ENCODE peak calls at places on chromosomes 12 and 14, in four cellular contexts. One of them, this sample, is unnamed.
A peak's percentile ranks its signal among the peaks of the same experiment; 100 is the strongest.

GRCh38 chr14:26199096-26199495 is 398.7 kb downstream of the NOVA1 start:
- DNase-seq in astrocyte of the spinal cord: no peak
- DNase-seq in thoracic aorta: no peak
- DNase-seq in amniotic stem cell: no peak
- DNase-seq in this sample: no peak

GRCh38 chr12:132446535-132447326 is 43.2 kb upstream of the FBRSL1 start:
- DNase-seq in astrocyte of the spinal cord: no peak
- DNase-seq in thoracic aorta: no peak
- DNase-seq in amniotic stem cell: no peak
- DNase-seq in this sample: no peak

GRCh38 chr12:53062977-53063707 is 13.3 kb downstream of the TNS2 start:
- DNase-seq in astrocyte of the spinal cord: no peak
- DNase-seq in thoracic aorta: no peak
- DNase-seq in amniotic stem cell: no peak
- DNase-seq in this sample: no peak

GRCh38 chr14:78950654-78951053 is 780.5 kb downstream of the NRXN3 start:
- DNase-seq in astrocyte of the spinal cord: peak; percentile 59
- DNase-seq in thoracic aorta: no peak
- DNase-seq in amniotic stem cell: peak; percentile 12
- DNase-seq in this sample: no peak

GRCh38 chr12:131048611-131048990 is 94.9 kb downstream of the ADGRD1 start:
- DNase-seq in astrocyte of the spinal cord: no peak
- DNase-seq in thoracic aorta: no peak
- DNase-seq in amniotic stem cell: no peak
- DNase-seq in this sample: no peak

GRCh38 chr12:116427200-116427932 is 131.8 kb upstream of the MAP1LC3B2 start:
- DNase-seq in astrocyte of the spinal cord: peak; percentile 26
- DNase-seq in thoracic aorta: no peak
- DNase-seq in amniotic stem cell: no peak
- DNase-seq in this sample: no peak

GRCh38 chr12:86697916-86698315 is 441.7 kb upstream of the MGAT4C start:
- DNase-seq in astrocyte of the spinal cord: no peak
- DNase-seq in thoracic aorta: no peak
- DNase-seq in amniotic stem cell: no peak
- DNase-seq in this sample: no peak

GRCh38 chr14:60485600-60486251 is at the start of gene C14orf39:
- DNase-seq in astrocyte of the spinal cord: peak; percentile 63
- DNase-seq in thoracic aorta: no peak
- DNase-seq in amniotic stem cell: no peak
- DNase-seq in this sample: no peak

This sample was measured in HepG2.